ENCODE peak calls at places on chromosomes 13 and 19, in six cellular contexts. R is body of pancreas, J is brain microvascular endothelial cell, D is mucosa of descending colon, G is HFFc6, T is foreskin keratinocyte. H is an unnamed sample.

GRCh38 chr13:102913924-102914628 is 68.2 kb downstream of the ERCC5 start:
- DNase-seq in R (no peak), J (no peak), D (no peak), G (no peak), T (peak), H (no peak)

GRCh38 chr19:49570138-49570856 is 10.1 kb downstream of the NOSIP start:
- DNase-seq in R (peak), J (peak), D (peak), G (peak), T (peak), H (no peak)

GRCh38 chr19:39080431-39080830 is 3.7 kb upstream of the ACP7 start:
- DNase-seq in R (no peak), J (no peak), D (no peak), G (no peak), T (no peak), H (no peak)

GRCh38 chr19:10018219-10018618 is 4.9 kb downstream of the RDH8 start:
- DNase-seq in R (no peak), J (no peak), D (no peak), G (peak), T (peak), H (no peak)

GRCh38 chr13:47168086-47168485 is 271.2 kb upstream of the HTR2A start:
- DNase-seq in R (no peak), J (peak), D (no peak), G (peak), T (peak), H (no peak)

GRCh38 chr19:39325778-39326680 is 5.4 kb upstream of the LRFN1 start:
- DNase-seq in R (no peak), J (peak), D (no peak), G (peak), T (no peak), H (no peak)

GRCh38 chr13:39484506-39485313 is 118.3 kb downstream of the LHFPL6 start:
- DNase-seq in R (no peak), J (peak), D (no peak), G (peak), T (no peak), H (no peak)

GRCh38 chr13:81017525-81018152 is 676.7 kb upstream of the SPRY2 start:
- DNase-seq in R (no peak), J (no peak), D (no peak), G (peak), T (no peak), H (no peak)

GRCh38 chr13:59477011-59477410 is 686.7 kb downstream of the DIAPH3 start:
- DNase-seq in R (no peak), J (no peak), D (no peak), G (no peak), T (no peak), H (no peak)

GRCh38 chr13:113802761-113803160 is 43.7 kb downstream of the TMEM255B start:
- DNase-seq in R (no peak), J (no peak), D (no peak), G (no peak), T (no peak), H (no peak)

GRCh38 chr19:46860846-46861690 is at the start of gene ARHGAP35:
- DNase-seq in R (peak), J (no peak), D (peak), G (no peak), T (no peak), H (no peak)

GRCh38 chr13:110346661-110347067 is 39.6 kb downstream of the COL4A2 start:
- DNase-seq in R (no peak), J (no peak), D (peak), G (no peak), T (peak), H (no peak)

GRCh38 chr13:29569253-29570057 is 26.0 kb downstream of the SLC7A1 start:
- DNase-seq in R (peak), J (no peak), D (peak), G (no peak), T (no peak), H (no peak)

GRCh38 chr13:48946163-48946562 is 29.5 kb upstream of the FNDC3A start:
- DNase-seq in R (no peak), J (no peak), D (no peak), G (no peak), T (no peak), H (no peak)

GRCh38 chr13:110559429-110559943 is 2.0 kb downstream of the RAB20 start:
- DNase-seq in R (peak), J (peak), D (peak), G (no peak), T (no peak), H (no peak)

GRCh38 chr19:36916991-36917390 is 859 bp downstream of the ZNF568 start:
- DNase-seq in R (no peak), J (peak), D (no peak), G (peak), T (peak), H (no peak)

GRCh38 chr19:1507763-1508506 is 4.9 kb downstream of the ADAMTSL5 start:
- DNase-seq in R (peak), J (peak), D (peak), G (peak), T (peak), H (peak)

GRCh38 chr13:34749046-34749445 is 193.0 kb upstream of the NBEA start:
- DNase-seq in R (no peak), J (no peak), D (no peak), G (no peak), T (no peak), H (no peak)

GRCh38 chr13:41511827-41512226 is 54.5 kb downstream of the RGCC start:
- DNase-seq in R (no peak), J (no peak), D (no peak), G (no peak), T (no peak), H (no peak)

GRCh38 chr13:87999791-88000190 is 328.6 kb downstream of the SLITRK5 start:
- DNase-seq in R (no peak), J (no peak), D (no peak), G (no peak), T (no peak), H (no peak)
- TF ChIP-seq CTCF in R (no peak), J (peak), D (no peak), G (no peak), T (peak), H (no peak)

DNA sequence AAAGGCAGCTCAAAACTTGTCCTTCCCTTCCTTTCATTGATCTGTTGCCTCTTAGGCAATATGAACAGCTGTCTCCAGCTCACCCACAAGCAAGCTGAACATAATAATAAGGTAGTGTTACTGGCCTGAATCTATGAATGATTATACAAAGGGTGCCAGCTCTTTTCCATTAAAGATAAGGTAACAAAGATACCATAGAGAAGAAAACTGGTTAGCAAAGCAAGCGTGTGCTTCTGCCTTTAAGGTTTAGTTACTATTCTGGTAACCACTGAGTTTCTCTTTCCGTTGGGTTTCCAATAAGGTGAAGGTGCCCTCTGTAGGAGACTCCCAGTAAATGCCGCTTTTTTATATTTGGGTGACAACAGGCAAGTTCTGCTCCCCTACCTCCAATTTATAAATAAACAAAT is 12.1 kb upstream of the DACH1 start:
- DNase-seq in R (no peak), J (peak), D (no peak), G (no peak), T (peak), H (no peak)
- TF ChIP-seq CTCF in R (peak), J (peak), D (peak), G (peak), T (peak), H (peak)

GRCh38 chr19:7500811-7501450 is 12.1 kb upstream of the PEX11G start:
- DNase-seq in R (peak), J (peak), D (peak), G (no peak), T (peak), H (peak)
- TF ChIP-seq CTCF in R (no peak), J (no peak), D (no peak), G (no peak), T (no peak), H (peak)

GRCh38 chr19:29858000-29858596 is 46.3 kb downstream of the CCNE1 start:
- DNase-seq in R (peak), J (no peak), D (peak), G (no peak), T (no peak), H (no peak)

GRCh38 chr19:29858621-29859020 is 46.8 kb downstream of the CCNE1 start:
- DNase-seq in R (no peak), J (no peak), D (no peak), G (no peak), T (no peak), H (no peak)

GRCh38 chr19:29855771-29856510 is 44.1 kb downstream of the CCNE1 start:
- DNase-seq in R (no peak), J (no peak), D (no peak), G (no peak), T (no peak), H (no peak)

GRCh38 chr19:29861575-29861974 is 49.8 kb downstream of the CCNE1 start:
- DNase-seq in R (no peak), J (no peak), D (no peak), G (no peak), T (no peak), H (no peak)

DNA sequence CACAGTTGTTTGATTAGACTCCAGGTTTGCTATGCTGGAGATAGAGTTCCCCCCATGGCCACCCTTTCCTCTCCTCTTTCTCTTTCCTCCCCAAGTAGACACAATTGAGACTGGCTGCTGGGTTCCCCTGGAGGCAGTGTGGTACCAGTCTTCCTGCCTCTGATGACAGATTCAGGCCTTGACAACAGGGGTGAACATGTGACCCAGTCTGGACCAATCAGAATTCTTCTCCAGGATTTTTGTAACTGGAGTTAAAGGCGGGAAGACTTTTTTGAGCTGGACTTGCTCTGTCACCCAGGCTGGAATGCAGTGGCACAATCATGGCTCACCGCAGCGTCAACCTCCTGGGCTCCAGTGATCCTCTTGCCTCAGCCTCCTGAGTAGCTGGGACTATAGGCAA is 48.7 kb downstream of the CCNE1 start:
- DNase-seq in R (no peak), J (no peak), D (no peak), G (peak), T (no peak), H (no peak)
- TF ChIP-seq CTCF in R (no peak), J (no peak), D (no peak), G (no peak), T (no peak), H (no peak)

GRCh38 chr13:86567119-86567518 is 767.9 kb upstream of the SLITRK6 start:
- DNase-seq in R (peak), J (no peak), D (no peak), G (no peak), T (no peak), H (no peak)
- TF ChIP-seq CTCF in R (peak), J (peak), D (no peak), G (no peak), T (peak), H (peak)

GRCh38 chr19:2554856-2555255 is 78.9 kb downstream of the GADD45B start:
- DNase-seq in R (no peak), J (no peak), D (no peak), G (peak), T (no peak), H (no peak)

GRCh38 chr19:2553510-2553909 is 77.6 kb downstream of the GADD45B start:
- DNase-seq in R (no peak), J (no peak), D (no peak), G (no peak), T (no peak), H (no peak)

GRCh38 chr19:2551172-2551863 is 75.4 kb downstream of the GADD45B start:
- DNase-seq in R (no peak), J (no peak), D (no peak), G (no peak), T (no peak), H (no peak)

GRCh38 chr19:2551864-2552185 is 75.9 kb downstream of the GADD45B start:
- DNase-seq in R (no peak), J (no peak), D (no peak), G (no peak), T (no peak), H (no peak)

DNA sequence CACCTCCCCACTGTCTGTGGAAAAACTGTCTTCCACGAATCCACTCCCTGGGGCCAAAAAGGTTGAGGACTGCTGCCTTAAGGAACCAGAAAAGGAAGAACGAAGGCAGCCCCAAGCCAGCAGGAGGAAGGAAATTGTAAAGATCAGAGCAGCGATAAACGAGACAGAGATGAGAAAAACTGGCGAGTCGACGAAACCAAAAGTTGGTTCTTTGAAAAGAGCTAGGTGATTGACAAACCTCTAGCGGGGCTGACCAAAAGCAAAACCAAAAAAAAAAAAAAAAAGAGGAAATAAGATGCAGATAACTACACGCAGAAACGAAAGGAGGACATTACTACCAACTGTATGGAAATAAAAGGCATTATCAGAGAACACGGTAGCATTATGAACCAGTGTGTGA is 76.9 kb downstream of the GADD45B start:
- DNase-seq in R (no peak), J (no peak), D (no peak), G (no peak), T (no peak), H (no peak)
- TF ChIP-seq CTCF in R (no peak), J (no peak), D (no peak), G (no peak), T (no peak), H (no peak)

DNA sequence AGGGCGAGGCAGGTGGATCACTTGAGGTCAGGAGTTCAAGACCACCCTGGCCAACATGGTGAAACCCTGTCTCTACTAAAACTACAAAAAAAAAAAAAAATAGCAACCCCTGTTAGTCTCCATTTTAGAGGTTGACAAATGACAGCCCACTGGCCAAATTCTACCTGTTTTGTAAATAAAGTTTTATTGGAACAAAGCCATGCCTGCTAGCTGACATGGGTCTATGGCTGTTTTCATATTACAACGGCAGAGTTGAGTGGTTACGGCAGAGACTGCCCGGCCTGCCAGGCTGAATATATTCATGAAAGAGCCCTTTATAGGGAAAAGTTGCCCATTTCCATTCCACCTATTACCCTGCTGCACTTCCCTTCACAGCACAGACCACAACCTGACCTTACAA is 103.3 kb downstream of the ZNF557 start:
- DNase-seq in R (no peak), J (no peak), D (no peak), G (no peak), T (no peak), H (no peak)
- TF ChIP-seq CTCF in R (no peak), J (no peak), D (no peak), G (no peak), T (no peak), H (no peak)

GRCh38 chr19:18637644-18638630 is 1.1 kb downstream of the KLHL26 start:
- DNase-seq in R (peak), J (no peak), D (peak), G (no peak), T (no peak), H (no peak)
- TF ChIP-seq CTCF in R (peak), J (no peak), D (no peak), G (no peak), T (no peak), H (no peak)

GRCh38 chr19:45601115-45601514 is 897 bp downstream of the GPR4 start:
- DNase-seq in R (no peak), J (no peak), D (no peak), G (no peak), T (no peak), H (no peak)
- TF ChIP-seq CTCF in R (no peak), J (no peak), D (no peak), G (no peak), T (no peak), H (no peak)